ENCODE peak calls at places on chromosomes 11 and 22, in eight cellular contexts. I is hepatocyte, B is PC-3, M is HCT116, N is neural progenitor cell, S is GM23338, L is MM.1S, V is SK-N-SH. K is an unnamed sample.

GRCh38 chr11:121630041-121630440 is 177.3 kb upstream of the SORL1-AS1 start:
- DNase-seq in M (no peak), V (no peak), I (no peak), B (peak; percentile 88), S (no peak), N (no peak), L (no peak), K (no peak)

GRCh38 chr11:121687961-121688566 is 235.3 kb upstream of the SORL1-AS1 start:
- DNase-seq in S (peak; percentile 58), L (no peak), B (peak; percentile 60), N (peak; percentile 26), V (no peak), M (no peak), I (peak; percentile 37), K (no peak)

GRCh38 chr11:128691802-128692749 is 1.8 kb upstream of the FLI1 start:
- DNase-seq in I (no peak), L (no peak), S (peak; percentile 74), B (no peak), M (no peak), V (peak; percentile 55), N (peak; percentile 63), K (no peak)

GRCh38 chr11:47523491-47524199 is 29.3 kb downstream of the CELF1 start:
- DNase-seq in I (peak; percentile 71), V (no peak), B (peak; percentile 74), L (peak; percentile 43), N (no peak), S (no peak), M (no peak), K (no peak)

GRCh38 chr11:118545533-118545932 is 14.5 kb downstream of the TMEM25 start:
- DNase-seq in V (no peak), N (no peak), B (no peak), L (no peak), I (no peak), M (no peak), S (no peak), K (no peak)

GRCh38 chr22:47613606-47614350 is 851.3 kb downstream of the TBC1D22A start:
- DNase-seq in L (no peak), M (no peak), V (no peak), S (no peak), B (no peak), I (no peak), N (no peak), K (no peak)

GRCh38 chr22:28674121-28674563 is 5.5 kb downstream of the TTC28 start:
- DNase-seq in I (no peak), L (peak; percentile 88), N (no peak), M (no peak), S (no peak), B (peak; percentile 38), V (peak; percentile 10), K (peak; percentile 74)

GRCh38 chr11:62676698-62677097 is 2.2 kb downstream of the UBXN1 start:
- DNase-seq in B (no peak), S (no peak), L (no peak), M (no peak), V (no peak), N (no peak), I (no peak), K (no peak)

GRCh38 chr11:59200421-59200746 is 12.3 kb downstream of the MPEG1 start:
- DNase-seq in L (no peak), B (no peak), I (no peak), M (no peak), S (no peak), V (no peak), N (no peak), K (no peak)

GRCh38 chr11:33885338-33886005 is 6.4 kb downstream of the LMO2 start:
- DNase-seq in B (no peak), V (no peak), I (peak; percentile 24), N (no peak), L (no peak), S (no peak), M (no peak), K (no peak)

GRCh38 chr11:90867416-90867815 is 644.6 kb upstream of the CHORDC1 start:
- DNase-seq in S (no peak), N (no peak), M (no peak), I (no peak), V (no peak), B (no peak), L (no peak), K (no peak)

GRCh38 chr11:45105233-45105992 is 41.0 kb upstream of the PRDM11 start:
- DNase-seq in B (peak; percentile 66), S (peak; percentile 93), M (peak; percentile 26), L (peak; percentile 57), N (peak; percentile 94), V (peak; percentile 85), I (peak; percentile 91), K (peak; percentile 68)

GRCh38 chr11:58898106-58898505 is 41.2 kb upstream of the GLYATL1 start:
- DNase-seq in N (no peak), I (no peak), V (no peak), S (no peak), B (no peak), M (no peak), L (no peak), K (no peak)

GRCh38 chr11:119709638-119710346 is 19.2 kb downstream of the NECTIN1 start:
- DNase-seq in N (peak; percentile 95), V (peak; percentile 92), L (peak; percentile 48), M (no peak), B (no peak), I (peak; percentile 75), S (peak; percentile 94), K (peak; percentile 13)

GRCh38 chr11:68965901-68966868 is 14.6 kb downstream of the MRGPRD start:
- DNase-seq in M (no peak), I (no peak), L (no peak), N (no peak), V (no peak), S (no peak), B (no peak), K (no peak)

GRCh38 chr11:33375688-33376311 is 118.6 kb downstream of the HIPK3 start:
- DNase-seq in S (peak; percentile 73), M (no peak), I (peak; percentile 35), V (peak; percentile 82), L (peak; percentile 16), N (peak; percentile 75), B (peak; percentile 34), K (peak; percentile 80)

GRCh38 chr11:35682230-35683195 is 19.9 kb downstream of the TRIM44 start:
- DNase-seq in V (peak; percentile 49), L (no peak), B (no peak), N (peak; percentile 41), M (no peak), S (peak; percentile 29), I (peak; percentile 47), K (no peak)

GRCh38 chr11:86861810-86862209 is 61.5 kb downstream of the PRSS23 start:
- DNase-seq in N (no peak), M (no peak), I (no peak), S (no peak), B (peak; percentile 12), V (no peak), L (no peak), K (no peak)

GRCh38 chr11:16587670-16588069 is 150.8 kb upstream of the C11orf58 start:
- DNase-seq in N (no peak), S (no peak), I (no peak), B (no peak), V (no peak), M (no peak), L (no peak), K (no peak)

GRCh38 chr11:34524696-34525095 is 11.1 kb upstream of the ELF5 start:
- DNase-seq in B (no peak), L (no peak), V (no peak), M (no peak), N (no peak), I (no peak), S (no peak), K (no peak)

GRCh38 chr22:35552186-35552842 is 11.7 kb downstream of the RASD2 start:
- DNase-seq in M (peak; percentile 42), N (peak; percentile 77), L (peak; percentile 94), S (peak; percentile 86), B (peak; percentile 9), V (peak; percentile 87), I (peak; percentile 48), K (peak; percentile 94)

GRCh38 chr11:88231894-88232482 is 56.7 kb upstream of the RAB38 start:
- DNase-seq in I (peak; percentile 45), V (peak; percentile 18), L (peak; percentile 14), N (peak; percentile 48), B (peak; percentile 70), M (no peak), S (peak; percentile 76), K (peak; percentile 28)

GRCh38 chr11:73400293-73400692 is 24.1 kb downstream of the RELT start:
- DNase-seq in B (no peak), N (peak; percentile 38), S (no peak), L (no peak), I (no peak), V (no peak), M (no peak), K (no peak)

GRCh38 chr22:47168900-47169800 is 406.7 kb downstream of the TBC1D22A start:
- DNase-seq in L (no peak), M (no peak), S (peak; percentile 53), B (peak; percentile 23), V (peak; percentile 59), N (peak; percentile 35), I (no peak), K (no peak)

GRCh38 chr11:19506803-19507466 is 205.7 kb upstream of the NAV2 start:
- DNase-seq in L (no peak), N (no peak), S (no peak), M (no peak), V (no peak), I (no peak), B (no peak), K (no peak)

GRCh38 chr11:86176165-86176884 is 68.2 kb upstream of the EED start:
- DNase-seq in I (no peak), V (no peak), N (no peak), M (no peak), S (no peak), L (no peak), B (peak; percentile 4), K (no peak)

GRCh38 chr11:88594274-88594950 is 256.9 kb upstream of the CTSC start:
- DNase-seq in I (no peak), B (no peak), S (no peak), V (no peak), M (no peak), N (no peak), L (no peak), K (no peak)

GRCh38 chr11:103824116-103824515 is 212.3 kb upstream of the DDI1 start:
- DNase-seq in N (no peak), L (peak; percentile 80), I (no peak), M (no peak), V (no peak), S (no peak), B (no peak), K (no peak)
- H3K36me3 ChIP-seq in N (no peaks in the 10 kb centered on the region), L (no peaks in the 10 kb centered on the region), I (no peaks in the 10 kb centered on the region), M (no peaks in the 10 kb centered on the region), V (no peaks in the 10 kb centered on the region), S (no peaks in the 10 kb centered on the region), B (no peaks in the 10 kb centered on the region), K (no peaks in the 10 kb centered on the region)

GRCh38 chr11:115912484-115912945 is 408.3 kb upstream of the CADM1 start:
- DNase-seq in V (no peak), I (peak; percentile 48), L (peak; percentile 55), M (no peak), S (peak; percentile 62), N (peak; percentile 46), B (no peak), K (peak; percentile 82)
- TF ChIP-seq CTCF in V (peak; percentile 26), I (peak; percentile 51), L (peak; percentile 56), M (no peak), S (peak; percentile 65), N (peak; percentile 50), B (no peak), K (peak; percentile 74)

GRCh38 chr11:75583710-75584658 is 21.9 kb downstream of the SERPINH1 start:
- DNase-seq in L (no peak), M (no peak), I (peak; percentile 82), N (peak; percentile 86), V (peak; percentile 87), B (no peak), S (peak; percentile 82), K (no peak)
- TF ChIP-seq EZH2phosphoT487 in L (no peak), M (no peak), I (no peak), N (no peak), V (no peak), B (no peak), S (no peak), K (no peak)

GRCh38 chr22:38219644-38220043 is 17.9 kb downstream of the MAFF start:
- DNase-seq in L (no peak), B (no peak), I (no peak), S (no peak), V (peak; percentile 36), N (no peak), M (no peak), K (no peak)
- H3K36me3 ChIP-seq in L (no peaks in the 10 kb centered on the region), B (peaks cover 8% of the 10 kb centered on the region), I (no peaks in the 10 kb centered on the region), S (no peaks in the 10 kb centered on the region), V (no peaks in the 10 kb centered on the region), N (no peaks in the 10 kb centered on the region), M (peaks cover 13% of the 10 kb centered on the region), K (peaks cover 3% of the 10 kb centered on the region)

K was measured in OCI-LY7.